ENCODE peak calls at places on chromosomes 6 and 20, in seven cellular contexts. E, K, M, Z, H, D and V are unnamed samples. For H3K4me1, the result is how much of the 10 kb centered on the place peaks cover.

GRCh38 chr6:127053032-127053908 is 65.2 kb upstream of the RSPO3 start:
- DNase-seq in K (no peak), E (no peak), D (no peak), M (no peak), Z (no peak), H (no peak), V (peak)

GRCh38 chr6:5634525-5634924 is 372.2 kb downstream of the NRN1 start:
- DNase-seq in M (no peak), Z (no peak), D (no peak), E (no peak), K (no peak), H (no peak), V (no peak)

GRCh38 chr20:10917826-10918225 is 244.0 kb upstream of the JAG1 start:
- DNase-seq in Z (no peak), D (no peak), K (no peak), H (no peak), E (no peak), M (no peak), V (no peak)

GRCh38 chr20:12305555-12305954 is 387.9 kb downstream of the BTBD3 start:
- DNase-seq in Z (no peak), H (no peak), M (no peak), K (no peak), D (no peak), E (no peak), V (no peak)

GRCh38 chr6:27101824-27102223 is 145.7 kb upstream of the PRSS16 start:
- DNase-seq in E (no peak), H (no peak), Z (no peak), M (no peak), D (no peak), K (no peak), V (no peak)

GRCh38 chr6:131937703-131938631 is 13.2 kb downstream of the CCN2 start:
- DNase-seq in Z (no peak), M (peak), E (no peak), D (no peak), H (no peak), K (no peak), V (no peak)

GRCh38 chr6:138432063-138432356 is 28.0 kb downstream of the HEBP2 start:
- DNase-seq in D (no peak), M (no peak), Z (no peak), E (no peak), H (no peak), K (peak), V (no peak)

GRCh38 chr6:136571065-136571464 is 20.8 kb upstream of the MAP7 start:
- DNase-seq in D (no peak), M (no peak), K (no peak), Z (no peak), H (no peak), E (no peak), V (no peak)

GRCh38 chr20:57883761-57884160 is 173.9 kb upstream of the PMEPA1 start:
- DNase-seq in E (no peak), M (peak), H (peak), K (no peak), Z (no peak), D (no peak), V (no peak)

GRCh38 chr6:167998206-167998605 is 735 bp downstream of the KIF25 start:
- DNase-seq in H (no peak), D (no peak), K (no peak), E (no peak), Z (no peak), M (no peak), V (no peak)

DNA sequence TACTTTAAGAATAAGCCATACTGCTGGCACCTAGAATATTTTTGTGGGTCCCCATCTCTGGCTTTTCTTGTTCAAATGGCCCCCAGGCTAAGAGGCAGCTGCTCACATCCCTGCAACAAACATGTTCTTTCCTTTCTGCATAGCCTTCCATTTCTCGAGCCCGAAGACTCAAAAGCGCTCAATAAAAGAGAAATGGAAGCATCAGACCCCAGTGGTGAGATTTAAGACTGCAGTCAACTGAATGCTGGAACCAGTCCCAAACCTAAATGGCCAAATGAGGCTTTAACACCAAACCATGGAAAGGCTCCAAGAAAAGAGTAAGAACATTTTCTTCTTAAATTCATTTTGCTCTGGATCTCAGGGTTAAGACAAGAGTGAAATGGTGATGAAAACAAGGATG is 122.1 kb upstream of the TRAF3IP2 start:
- DNase-seq in Z (no peak), M (no peak), K (no peak), D (no peak), H (no peak), E (no peak), V (no peak)
- H3K4me1 ChIP-seq in Z (under half), M (under half), K (under half), D (under half), H (under half), E (under half), V (under half)

GRCh38 chr6:157035576-157035975 is 258.4 kb downstream of the ARID1B start:
- DNase-seq in Z (no peak), M (no peak), D (no peak), H (no peak), K (no peak), E (no peak), V (no peak)
- H3K4me1 ChIP-seq in Z (under half), M (under half), D (under half), H (under half), K (under half), E (under half), V (under half)

DNA sequence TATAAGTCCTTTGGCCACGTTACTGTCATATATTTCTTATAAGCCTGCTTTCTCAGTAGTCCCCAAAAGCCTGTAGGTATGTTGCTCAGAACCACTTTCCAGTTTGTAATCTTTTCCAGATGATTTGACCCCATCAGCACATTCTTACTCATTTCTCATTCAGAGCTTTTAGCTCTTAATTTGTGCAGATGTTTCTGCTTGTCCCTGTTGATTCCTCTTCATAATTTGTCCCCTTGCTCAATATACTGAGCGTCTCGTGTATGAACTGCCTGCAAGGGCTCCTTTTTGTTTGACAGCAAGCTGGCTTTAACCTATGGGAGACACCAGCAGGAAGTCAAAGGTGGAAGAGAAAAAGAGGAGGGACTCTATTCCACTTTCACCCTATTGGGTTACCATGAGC is 733.8 kb upstream of the GJE1 start:
- DNase-seq in D (no peak), K (no peak), M (no peak), E (no peak), H (no peak), Z (no peak), V (no peak)
- H3K4me1 ChIP-seq in D (under half), K (under half), M (under half), E (under half), H (under half), Z (under half), V (under half)

GRCh38 chr6:166951670-166952060 is 4.7 kb downstream of the RNASET2 start:
- DNase-seq in E (no peak), K (no peak), M (no peak), D (no peak), H (no peak), Z (no peak), V (no peak)
- H3K4me1 ChIP-seq in E (under half), K (under half), M (under half), D (under half), H (under half), Z (under half), V (under half)

DNA sequence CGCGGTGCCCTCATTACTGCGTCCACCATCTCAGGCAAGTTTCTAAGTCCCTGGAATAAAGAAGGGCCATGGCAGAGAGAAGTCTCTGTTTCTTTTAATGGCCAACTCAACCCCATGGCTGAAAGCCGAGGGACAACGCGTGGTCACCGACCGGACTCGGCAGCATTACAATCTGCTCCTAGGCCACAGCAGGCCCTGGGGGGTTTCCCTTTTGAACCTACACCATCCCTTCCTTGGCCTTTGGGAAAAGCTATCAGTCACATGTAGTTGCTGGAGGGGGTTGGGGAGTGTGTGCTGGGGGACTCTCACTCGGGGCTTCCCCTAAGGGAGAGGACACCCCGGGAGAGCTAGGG is 11.1 kb upstream of the FAM83C start:
- DNase-seq in K (no peak), Z (no peak), E (no peak), H (no peak), M (no peak), D (no peak), V (no peak)
- H3K4me1 ChIP-seq in K (under half), Z (under half), E (under half), H (under half), M (half or more), D (under half), V (half or more)

DNA sequence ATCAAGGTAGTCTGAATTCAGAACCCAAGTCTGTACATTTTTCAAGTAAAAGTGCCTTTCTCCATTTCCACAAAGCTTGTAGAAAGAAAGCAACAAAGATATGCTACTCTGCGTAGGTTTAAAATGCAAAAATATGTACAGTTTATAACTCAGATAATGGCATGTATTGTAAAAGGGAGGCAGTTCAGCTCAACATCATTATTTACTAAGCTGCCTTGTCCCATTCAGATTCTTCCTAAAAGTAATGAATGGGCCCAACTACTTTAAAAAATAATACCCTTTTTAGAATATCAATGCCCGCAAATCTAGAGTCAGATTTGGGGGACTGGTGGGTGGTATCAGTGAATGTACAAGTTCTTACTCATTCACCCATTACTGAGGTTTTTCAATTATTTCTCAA is 119.8 kb downstream of the DST start:
- DNase-seq in Z (no peak), M (no peak), E (no peak), D (no peak), K (no peak), H (no peak), V (no peak)
- H3K4me1 ChIP-seq in Z (under half), M (under half), E (under half), D (under half), K (half or more), H (under half), V (under half)

DNA sequence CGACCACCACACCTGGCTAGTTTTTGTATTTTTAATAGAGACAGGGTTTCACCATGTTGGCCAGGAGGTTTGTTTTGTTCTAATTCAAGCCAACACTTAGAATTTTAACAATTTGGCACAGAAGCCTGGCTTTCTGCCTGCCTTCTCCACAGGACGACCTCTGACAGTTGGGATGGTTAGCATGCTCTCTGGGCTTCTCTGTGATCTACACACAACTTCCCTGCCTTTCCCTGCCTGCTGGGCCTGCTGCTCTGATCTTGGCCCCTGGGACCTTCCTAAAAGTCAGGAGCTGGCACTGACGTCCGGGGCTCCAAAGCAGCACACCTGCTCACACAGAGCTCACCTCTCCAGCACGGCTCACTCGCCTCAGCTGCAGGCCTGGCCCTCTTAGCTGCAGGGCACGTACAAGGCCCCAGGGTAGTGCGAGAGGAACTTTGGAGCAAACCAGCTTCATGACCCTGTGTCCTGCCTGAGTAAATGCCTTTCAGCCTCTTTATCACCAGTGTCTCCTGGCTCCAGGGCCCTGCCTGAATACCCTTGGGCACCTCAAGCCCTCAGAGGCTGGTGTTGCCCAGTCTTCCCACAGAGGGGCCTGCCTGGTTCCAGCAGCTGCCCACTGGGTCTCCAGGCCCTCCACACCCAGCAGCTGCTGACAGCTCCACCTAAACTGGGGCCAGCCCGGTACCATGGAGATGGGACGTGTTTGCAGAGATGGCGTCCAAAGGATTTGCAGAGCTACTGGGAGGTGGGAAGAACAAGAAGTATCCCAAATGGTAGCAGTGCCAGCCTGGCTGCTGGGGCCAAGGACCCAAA is 96.0 kb downstream of the PSMB1 start:
- DNase-seq in E (no peak), K (no peak), H (no peak), D (no peak), Z (no peak), M (no peak), V (no peak)
- H3K4me1 ChIP-seq in E (under half), K (under half), H (under half), D (under half), Z (under half), M (under half), V (under half)

GRCh38 chr6:106250997-106251396 is 74.6 kb downstream of the ATG5 start:
- DNase-seq in K (no peak), E (no peak), H (no peak), Z (no peak), D (no peak), M (no peak), V (no peak)

GRCh38 chr6:106253731-106254130 is 71.8 kb downstream of the ATG5 start:
- DNase-seq in H (no peak), D (no peak), K (no peak), M (no peak), E (no peak), Z (no peak), V (no peak)

GRCh38 chr6:106254636-106255035 is 70.9 kb downstream of the ATG5 start:
- DNase-seq in Z (peak), H (no peak), M (no peak), E (no peak), K (no peak), D (no peak), V (no peak)

GRCh38 chr6:106255306-106255705 is 70.3 kb downstream of the ATG5 start:
- DNase-seq in Z (no peak), D (no peak), K (no peak), E (no peak), M (no peak), H (no peak), V (no peak)

GRCh38 chr6:106253194-106253593 is 72.4 kb downstream of the ATG5 start:
- DNase-seq in K (no peak), H (no peak), D (no peak), M (peak), Z (no peak), E (no peak), V (peak)
- H3K4me1 ChIP-seq in K (under half), H (under half), D (under half), M (half or more), Z (under half), E (under half), V (under half)

DNA sequence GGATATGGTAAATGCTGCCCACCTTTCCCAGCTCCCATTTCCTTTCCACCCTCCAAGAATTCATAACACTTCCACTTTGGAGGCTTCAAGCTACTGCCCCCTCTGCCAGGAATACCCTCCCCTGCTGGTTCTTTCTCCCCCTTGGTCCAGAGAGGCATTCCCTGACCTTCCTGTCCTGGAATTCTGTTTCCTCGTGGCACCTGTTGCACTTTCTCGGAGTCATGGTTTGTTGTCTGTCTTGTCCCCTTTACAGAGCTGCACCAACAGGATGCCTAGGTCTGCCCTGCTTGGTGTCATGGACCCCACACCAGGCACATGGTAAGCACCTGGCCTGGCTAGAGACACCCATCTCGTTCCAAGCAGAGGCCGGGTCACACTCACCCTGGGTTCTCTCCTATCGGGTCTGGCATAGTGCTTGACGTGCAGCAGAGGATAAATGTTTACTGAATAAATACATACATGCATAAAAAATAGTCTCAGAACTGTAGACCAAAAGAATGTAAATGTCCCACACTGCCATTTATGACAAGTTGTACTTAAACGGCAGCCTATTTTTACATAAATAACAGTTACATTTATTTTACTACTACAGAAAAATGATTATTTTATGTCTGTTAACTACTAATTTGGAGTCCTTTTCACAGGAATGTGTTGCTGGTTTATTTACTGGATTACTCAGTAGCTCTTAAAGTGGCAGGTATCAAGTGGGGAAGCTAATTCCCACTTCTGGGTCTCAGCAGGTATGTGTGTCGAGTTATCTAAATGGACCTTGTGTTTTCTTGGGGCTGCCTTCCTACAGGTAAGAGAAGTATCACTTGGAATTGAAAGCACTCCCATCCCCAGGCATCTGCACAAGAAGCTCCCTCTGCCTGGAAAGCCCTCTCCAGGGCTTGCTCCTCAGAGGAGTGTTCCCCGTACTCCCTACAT is 69.3 kb downstream of the KIF13A start:
- DNase-seq in H (no peak), D (no peak), E (no peak), Z (no peak), M (no peak), K (no peak), V (no peak)
- H3K4me1 ChIP-seq in H (under half), D (under half), E (under half), Z (half or more), M (under half), K (under half), V (under half)

DNA sequence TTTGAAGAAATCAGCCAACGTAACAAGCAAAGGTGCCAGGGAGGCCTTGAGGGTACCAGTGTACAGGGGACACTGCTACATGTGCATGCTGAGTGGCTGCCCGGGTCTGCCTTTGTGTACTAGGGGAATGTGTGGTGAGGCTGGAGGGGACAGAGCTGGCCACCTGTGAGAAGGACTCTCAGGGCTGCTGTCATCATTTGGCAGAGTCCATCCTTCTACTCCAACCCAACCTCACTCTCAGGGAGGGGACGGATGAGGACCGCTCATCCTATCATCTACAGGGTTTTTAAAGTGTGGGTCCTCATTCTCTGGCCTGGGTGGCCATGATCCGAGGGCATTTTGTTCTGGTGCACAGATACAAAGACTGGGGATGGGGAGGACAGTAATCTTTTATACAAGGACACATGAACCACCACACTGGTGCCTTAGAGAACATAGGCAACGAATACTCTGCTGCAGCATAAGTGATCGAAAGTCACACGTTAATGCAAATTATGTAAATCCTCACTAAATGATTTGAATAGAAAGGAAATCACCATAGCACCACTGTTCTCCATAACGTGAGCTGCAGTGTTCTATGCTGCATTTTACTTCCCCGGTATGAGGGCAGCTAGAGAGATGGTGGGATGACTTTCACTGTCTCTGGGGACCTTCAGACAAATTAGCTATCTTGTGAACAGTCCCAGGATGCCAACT is 181.4 kb downstream of the GMPR start:
- DNase-seq in H (no peak), D (no peak), K (no peak), Z (no peak), M (no peak), E (no peak), V (no peak)
- H3K4me1 ChIP-seq in H (under half), D (under half), K (under half), Z (under half), M (under half), E (under half), V (under half)